ENCODE peak calls at places on chromosomes 16 and 17, in six cellular contexts. One of them, this sample, is unnamed. For H3K36me3, the result is how much of the 10 kb centered on the place peaks cover.

GRCh38 chr16:27690604-27691003 is 140.7 kb downstream of the KATNIP start:
- DNase-seq in PC-9: no peak
- DNase-seq in upper lobe of right lung: peak
- DNase-seq in cardiac muscle cell: no peak
- DNase-seq in ovary: no peak
- DNase-seq in mucosa of descending colon: no peak
- DNase-seq in this sample: no peak

GRCh38 chr16:81636298-81636960 is 142.7 kb upstream of the PLCG2 start:
- DNase-seq in PC-9: peak
- DNase-seq in upper lobe of right lung: no peak
- DNase-seq in cardiac muscle cell: no peak
- DNase-seq in ovary: no peak
- DNase-seq in mucosa of descending colon: no peak
- DNase-seq in this sample: no peak

GRCh38 chr16:87602821-87603683 is 744 bp downstream of the JPH3 start:
- DNase-seq in PC-9: no peak
- DNase-seq in upper lobe of right lung: no peak
- DNase-seq in cardiac muscle cell: peak
- DNase-seq in ovary: no peak
- DNase-seq in mucosa of descending colon: peak
- DNase-seq in this sample: no peak

GRCh38 chr17:8463089-8463488 is 27.4 kb downstream of the NDEL1 start:
- DNase-seq in PC-9: no peak
- DNase-seq in upper lobe of right lung: no peak
- DNase-seq in cardiac muscle cell: no peak
- DNase-seq in ovary: no peak
- DNase-seq in mucosa of descending colon: no peak
- DNase-seq in this sample: no peak

GRCh38 chr16:81745704-81746558 is 33.2 kb upstream of the PLCG2 start:
- DNase-seq in PC-9: peak
- DNase-seq in upper lobe of right lung: peak
- DNase-seq in cardiac muscle cell: peak
- DNase-seq in ovary: peak
- DNase-seq in mucosa of descending colon: peak
- DNase-seq in this sample: no peak

GRCh38 chr17:33112763-33113162 is 121.1 kb downstream of the SPACA3 start:
- DNase-seq in PC-9: no peak
- DNase-seq in upper lobe of right lung: no peak
- DNase-seq in cardiac muscle cell: no peak
- DNase-seq in ovary: no peak
- DNase-seq in mucosa of descending colon: no peak
- DNase-seq in this sample: peak

GRCh38 chr17:16304832-16305231 is 48.4 kb downstream of the CENPV start:
- DNase-seq in PC-9: no peak
- DNase-seq in upper lobe of right lung: no peak
- DNase-seq in cardiac muscle cell: peak
- DNase-seq in ovary: no peak
- DNase-seq in mucosa of descending colon: no peak
- DNase-seq in this sample: no peak

GRCh38 chr17:7851438-7852261 is 3.2 kb upstream of the TMEM88 start:
- DNase-seq in PC-9: no peak
- DNase-seq in upper lobe of right lung: peak
- DNase-seq in cardiac muscle cell: peak
- DNase-seq in ovary: peak
- DNase-seq in mucosa of descending colon: peak
- DNase-seq in this sample: no peak

GRCh38 chr16:65414284-65414984 is 292.6 kb upstream of the CDH11 start:
- DNase-seq in PC-9: peak
- DNase-seq in upper lobe of right lung: no peak
- DNase-seq in cardiac muscle cell: no peak
- DNase-seq in ovary: no peak
- DNase-seq in mucosa of descending colon: no peak
- DNase-seq in this sample: peak

GRCh38 chr17:54948380-54948779 is 20.1 kb downstream of the COX11 start:
- DNase-seq in PC-9: peak
- DNase-seq in upper lobe of right lung: no peak
- DNase-seq in cardiac muscle cell: no peak
- DNase-seq in ovary: no peak
- DNase-seq in mucosa of descending colon: no peak
- DNase-seq in this sample: peak

GRCh38 chr16:51129105-51129504 is 22.0 kb downstream of the SALL1 start:
- DNase-seq in PC-9: no peak
- DNase-seq in upper lobe of right lung: no peak
- DNase-seq in cardiac muscle cell: peak
- DNase-seq in ovary: no peak
- DNase-seq in mucosa of descending colon: no peak
- DNase-seq in this sample: peak

GRCh38 chr17:64420143-64420670 is 28.7 kb upstream of the MILR1 start:
- DNase-seq in PC-9: peak
- DNase-seq in upper lobe of right lung: peak
- DNase-seq in cardiac muscle cell: peak
- DNase-seq in ovary: no peak
- DNase-seq in mucosa of descending colon: no peak
- DNase-seq in this sample: no peak

GRCh38 chr17:2904135-2904534 is 107.9 kb downstream of the RAP1GAP2 start:
- DNase-seq in PC-9: no peak
- DNase-seq in upper lobe of right lung: no peak
- DNase-seq in cardiac muscle cell: no peak
- DNase-seq in ovary: no peak
- DNase-seq in mucosa of descending colon: no peak
- DNase-seq in this sample: no peak

GRCh38 chr16:11503566-11503965 is 83.2 kb downstream of the LITAF start:
- DNase-seq in PC-9: no peak
- DNase-seq in upper lobe of right lung: no peak
- DNase-seq in cardiac muscle cell: no peak
- DNase-seq in ovary: no peak
- DNase-seq in mucosa of descending colon: no peak
- DNase-seq in this sample: no peak

GRCh38 chr17:80836971-80837481 is 154.6 kb upstream of the CHMP6 start:
- DNase-seq in PC-9: no peak
- DNase-seq in upper lobe of right lung: no peak
- DNase-seq in cardiac muscle cell: no peak
- DNase-seq in ovary: no peak
- DNase-seq in mucosa of descending colon: peak
- DNase-seq in this sample: no peak

GRCh38 chr16:50889746-50890145 is 147.9 kb downstream of the CYLD start:
- DNase-seq in PC-9: no peak
- DNase-seq in upper lobe of right lung: no peak
- DNase-seq in cardiac muscle cell: no peak
- DNase-seq in ovary: no peak
- DNase-seq in mucosa of descending colon: no peak
- DNase-seq in this sample: no peak

DNA sequence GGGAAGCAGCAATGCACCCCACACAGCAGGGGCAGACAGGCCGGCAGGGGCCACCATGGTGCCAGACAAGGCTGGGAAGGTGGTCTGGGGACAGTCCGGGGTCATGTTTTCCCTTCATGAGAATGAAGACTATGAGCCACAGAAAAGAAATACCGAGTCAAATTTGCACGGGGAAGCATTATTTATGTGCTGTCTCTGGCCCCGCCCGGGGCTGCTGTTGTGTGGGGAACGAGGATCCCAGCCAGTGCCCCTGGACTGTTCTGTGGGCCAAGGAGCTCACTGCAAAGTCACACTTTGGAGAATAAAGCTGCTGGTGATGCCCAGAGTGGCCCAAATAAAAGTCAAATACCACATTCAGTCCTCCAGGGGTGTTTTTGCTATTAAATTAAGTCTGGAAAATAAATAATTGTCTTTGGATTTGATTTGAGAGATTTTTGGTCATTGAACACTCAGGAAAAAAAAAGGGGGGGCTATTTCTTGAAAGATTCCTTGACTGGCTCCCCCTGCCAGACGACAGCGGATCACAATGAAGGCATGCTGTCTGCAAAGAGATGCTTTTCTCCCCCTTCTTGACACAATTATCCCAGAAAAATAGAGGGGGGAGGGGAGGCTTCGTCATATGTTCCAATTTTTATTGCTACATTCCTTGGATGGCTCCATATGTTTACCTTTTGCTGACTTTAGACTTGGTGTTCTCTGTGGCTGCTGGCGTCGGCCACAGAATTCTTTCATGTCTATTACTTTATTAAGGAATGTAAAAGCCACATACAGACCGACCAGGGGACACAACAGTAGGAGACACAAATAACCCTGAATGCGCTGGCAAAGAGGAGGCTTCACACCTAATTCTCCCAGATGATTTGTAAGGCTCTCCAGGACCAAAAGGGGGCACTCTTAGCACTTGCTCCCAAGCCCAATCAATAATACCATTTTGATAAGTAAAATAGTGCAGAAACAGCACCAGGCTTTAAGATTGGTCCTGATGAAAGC is 27.1 kb upstream of the ANKFN1 start:
- DNase-seq in PC-9: no peak
- DNase-seq in upper lobe of right lung: no peak
- DNase-seq in cardiac muscle cell: peak
- DNase-seq in ovary: no peak
- DNase-seq in mucosa of descending colon: no peak
- DNase-seq in this sample: no peak
- TF ChIP-seq CTCF in PC-9: peak
- TF ChIP-seq CTCF in upper lobe of right lung: peak
- TF ChIP-seq CTCF in cardiac muscle cell: peak
- TF ChIP-seq CTCF in ovary: no peak
- TF ChIP-seq CTCF in mucosa of descending colon: no peak
- TF ChIP-seq CTCF in this sample: peak

GRCh38 chr17:40524243-40524965 is 23.0 kb upstream of the TNS4 start:
- DNase-seq in PC-9: peak
- DNase-seq in upper lobe of right lung: no peak
- DNase-seq in cardiac muscle cell: no peak
- DNase-seq in ovary: no peak
- DNase-seq in mucosa of descending colon: no peak
- DNase-seq in this sample: no peak

GRCh38 chr17:40525294-40525693 is 23.9 kb upstream of the TNS4 start:
- DNase-seq in PC-9: no peak
- DNase-seq in upper lobe of right lung: no peak
- DNase-seq in cardiac muscle cell: no peak
- DNase-seq in ovary: no peak
- DNase-seq in mucosa of descending colon: no peak
- DNase-seq in this sample: no peak

GRCh38 chr17:40520991-40521453 is 19.6 kb upstream of the TNS4 start:
- DNase-seq in PC-9: no peak
- DNase-seq in upper lobe of right lung: peak
- DNase-seq in cardiac muscle cell: no peak
- DNase-seq in ovary: no peak
- DNase-seq in mucosa of descending colon: no peak
- DNase-seq in this sample: no peak

GRCh38 chr17:40522961-40523310 is 21.5 kb upstream of the TNS4 start:
- DNase-seq in PC-9: peak
- DNase-seq in upper lobe of right lung: peak
- DNase-seq in cardiac muscle cell: no peak
- DNase-seq in ovary: no peak
- DNase-seq in mucosa of descending colon: no peak
- DNase-seq in this sample: no peak

GRCh38 chr17:40522250-40522960 is 21.0 kb upstream of the TNS4 start:
- DNase-seq in PC-9: peak
- DNase-seq in upper lobe of right lung: peak
- DNase-seq in cardiac muscle cell: no peak
- DNase-seq in ovary: no peak
- DNase-seq in mucosa of descending colon: no peak
- DNase-seq in this sample: no peak
- H3K36me3 ChIP-seq in PC-9: under half
- H3K36me3 ChIP-seq in upper lobe of right lung: under half
- H3K36me3 ChIP-seq in cardiac muscle cell: under half
- H3K36me3 ChIP-seq in ovary: under half
- H3K36me3 ChIP-seq in mucosa of descending colon: under half
- H3K36me3 ChIP-seq in this sample: under half

GRCh38 chr17:57735707-57736106 is 9.4 kb downstream of the CCDC182 start:
- DNase-seq in PC-9: no peak
- DNase-seq in upper lobe of right lung: no peak
- DNase-seq in cardiac muscle cell: no peak
- DNase-seq in ovary: no peak
- DNase-seq in mucosa of descending colon: no peak
- DNase-seq in this sample: no peak

GRCh38 chr17:57732062-57732461 is 13.0 kb downstream of the CCDC182 start:
- DNase-seq in PC-9: no peak
- DNase-seq in upper lobe of right lung: no peak
- DNase-seq in cardiac muscle cell: no peak
- DNase-seq in ovary: peak
- DNase-seq in mucosa of descending colon: no peak
- DNase-seq in this sample: no peak

GRCh38 chr17:57737450-57737849 is 7.6 kb downstream of the CCDC182 start:
- DNase-seq in PC-9: no peak
- DNase-seq in upper lobe of right lung: no peak
- DNase-seq in cardiac muscle cell: no peak
- DNase-seq in ovary: no peak
- DNase-seq in mucosa of descending colon: no peak
- DNase-seq in this sample: no peak

GRCh38 chr17:57733085-57733484 is 12.0 kb downstream of the CCDC182 start:
- DNase-seq in PC-9: no peak
- DNase-seq in upper lobe of right lung: no peak
- DNase-seq in cardiac muscle cell: no peak
- DNase-seq in ovary: no peak
- DNase-seq in mucosa of descending colon: no peak
- DNase-seq in this sample: no peak

DNA sequence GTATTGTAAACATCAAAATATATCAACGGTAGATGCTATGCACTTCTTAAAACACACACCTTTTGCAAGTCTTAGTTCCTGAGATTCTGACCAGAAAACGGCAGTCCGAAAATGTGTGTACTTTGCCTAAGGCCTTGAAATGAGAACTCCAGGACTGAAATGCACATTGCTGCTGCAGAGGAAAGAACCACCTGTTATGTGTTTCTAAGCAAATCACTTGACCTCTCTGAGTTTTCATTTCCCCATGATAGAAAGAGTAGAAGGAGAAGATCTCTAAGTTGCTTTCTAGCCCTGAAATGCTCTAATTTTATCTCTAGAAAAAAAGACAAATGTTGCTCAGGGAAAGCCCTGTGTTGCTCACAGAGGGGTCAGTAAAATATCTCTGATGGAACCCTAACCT is 9.9 kb downstream of the CCDC182 start:
- DNase-seq in PC-9: no peak
- DNase-seq in upper lobe of right lung: no peak
- DNase-seq in cardiac muscle cell: no peak
- DNase-seq in ovary: no peak
- DNase-seq in mucosa of descending colon: no peak
- DNase-seq in this sample: no peak
- H3K4me3 ChIP-seq in PC-9: no peak
- H3K4me3 ChIP-seq in upper lobe of right lung: no peak
- H3K4me3 ChIP-seq in cardiac muscle cell: no peak
- H3K4me3 ChIP-seq in ovary: no peak
- H3K4me3 ChIP-seq in mucosa of descending colon: no peak
- H3K4me3 ChIP-seq in this sample: no peak

GRCh38 chr17:73958453-73958852 is 245.0 kb upstream of the RPL38 start:
- DNase-seq in PC-9: no peak
- DNase-seq in upper lobe of right lung: no peak
- DNase-seq in cardiac muscle cell: no peak
- DNase-seq in ovary: no peak
- DNase-seq in mucosa of descending colon: no peak
- DNase-seq in this sample: no peak

GRCh38 chr17:73957564-73957963 is 245.9 kb upstream of the RPL38 start:
- DNase-seq in PC-9: no peak
- DNase-seq in upper lobe of right lung: no peak
- DNase-seq in cardiac muscle cell: no peak
- DNase-seq in ovary: no peak
- DNase-seq in mucosa of descending colon: peak
- DNase-seq in this sample: no peak

GRCh38 chr17:73955616-73956015 is 247.9 kb upstream of the RPL38 start:
- DNase-seq in PC-9: no peak
- DNase-seq in upper lobe of right lung: no peak
- DNase-seq in cardiac muscle cell: no peak
- DNase-seq in ovary: no peak
- DNase-seq in mucosa of descending colon: no peak
- DNase-seq in this sample: no peak

GRCh38 chr17:73956169-73956568 is 247.3 kb upstream of the RPL38 start:
- DNase-seq in PC-9: no peak
- DNase-seq in upper lobe of right lung: no peak
- DNase-seq in cardiac muscle cell: no peak
- DNase-seq in ovary: no peak
- DNase-seq in mucosa of descending colon: no peak
- DNase-seq in this sample: no peak

GRCh38 chr17:73956595-73957465 is 246.6 kb upstream of the RPL38 start:
- DNase-seq in PC-9: no peak
- DNase-seq in upper lobe of right lung: peak
- DNase-seq in cardiac muscle cell: peak
- DNase-seq in ovary: no peak
- DNase-seq in mucosa of descending colon: peak
- DNase-seq in this sample: no peak
- TF ChIP-seq CTCF in PC-9: peak
- TF ChIP-seq CTCF in upper lobe of right lung: peak
- TF ChIP-seq CTCF in cardiac muscle cell: peak
- TF ChIP-seq CTCF in ovary: no peak
- TF ChIP-seq CTCF in mucosa of descending colon: no peak
- TF ChIP-seq CTCF in this sample: peak

This sample was measured in kidney epithelial cell.